ENCODE peak calls at places on chromosomes 3 and 15, in nine cellular contexts. F, E, T, R, D, C, P, K and V are unnamed samples.

GRCh38 chr3:61668317-61668864 is 107.0 kb downstream of the PTPRG start:
- DNase-seq in K (no peak), C (no peak), T (no peak), D (no peak), F (no peak), P (no peak), R (no peak), E (no peak), V (no peak)

GRCh38 chr15:38461089-38461833 is 7.3 kb downstream of the FAM98B start:
- DNase-seq in E (no peak), D (no peak), P (no peak), K (no peak), R (no peak), F (no peak), C (no peak), T (peak; percentile 6), V (no peak)

GRCh38 chr3:137692803-137693431 is 71.2 kb upstream of the SOX14 start:
- DNase-seq in F (peak; percentile 41), C (no peak), R (no peak), T (peak; percentile 41), P (peak; percentile 66), E (no peak), K (no peak), D (peak; percentile 29), V (peak; percentile 6)

GRCh38 chr3:189967254-189967865 is 153.3 kb downstream of the P3H2 start:
- DNase-seq in R (no peak), E (peak; percentile 58), F (peak; percentile 16), T (peak; percentile 69), D (peak; percentile 73), K (no peak), C (peak; percentile 53), P (peak; percentile 63), V (peak; percentile 35)

GRCh38 chr15:37452498-37452897 is 352.1 kb upstream of the MEIS2 start:
- DNase-seq in K (no peak), D (no peak), R (no peak), T (no peak), E (no peak), P (no peak), C (no peak), F (no peak), V (no peak)

GRCh38 chr3:45817788-45818523 is 21.6 kb upstream of the SLC6A20 start:
- DNase-seq in E (no peak), F (no peak), D (peak; percentile 75), C (no peak), K (peak; percentile 70), R (no peak), T (peak; percentile 98), P (peak; percentile 80), V (no peak)

GRCh38 chr3:89025185-89025584 is 82.2 kb upstream of the EPHA3 start:
- DNase-seq in F (no peak), E (no peak), C (no peak), P (peak; percentile 44), K (no peak), D (no peak), T (peak; percentile 69), R (no peak), V (no peak)

GRCh38 chr3:159586587-159587202 is 401.9 kb upstream of the IL12A start:
- DNase-seq in C (no peak), F (peak; percentile 11), E (no peak), D (no peak), T (peak; percentile 24), K (peak; percentile 30), P (peak; percentile 23), R (no peak), V (no peak)

GRCh38 chr3:41681479-41681878 is 280.4 kb downstream of the ULK4 start:
- DNase-seq in F (no peak), D (no peak), P (peak; percentile 89), R (no peak), T (peak; percentile 72), K (peak; percentile 52), E (no peak), C (no peak), V (peak; percentile 5)

GRCh38 chr3:114451561-114452018 is 157.8 kb downstream of the TIGIT start:
- DNase-seq in F (no peak), D (peak; percentile 23), P (no peak), R (no peak), T (no peak), E (no peak), K (no peak), C (no peak), V (no peak)